ENCODE peak calls at places on chromosomes 1 and 21, in four cellular contexts. A, B, L and V are unnamed samples.

GRCh38 chr1:21436488-21437340 is 3.2 kb upstream of the NBPF3 start:
- DNase-seq in A (no peak), B (peak; percentile 23), L (peak; percentile 10), V (peak; percentile 2)

GRCh38 chr1:95041491-95042165 is 31.1 kb downstream of the ALG14 start:
- DNase-seq in A (no peak), B (peak; percentile 31), L (peak; percentile 82), V (peak; percentile 77)

GRCh38 chr1:22828151-22828817 is 117.6 kb downstream of the EPHB2 start:
- DNase-seq in A (no peak), B (no peak), L (no peak), V (no peak)

GRCh38 chr1:6353948-6354658 is 39.5 kb downstream of the ACOT7 start:
- DNase-seq in A (no peak), B (no peak), L (peak; percentile 93), V (no peak)

GRCh38 chr1:2236695-2237677 is 8.9 kb downstream of the SKI start:
- DNase-seq in A (no peak), B (no peak), L (peak; percentile 54), V (no peak)

GRCh38 chr21:42833859-42834729 is 45.2 kb downstream of the WDR4 start:
- DNase-seq in A (no peak), B (no peak), L (no peak), V (no peak)

GRCh38 chr1:160629286-160630210 is 17.3 kb downstream of the SLAMF1 start:
- DNase-seq in A (no peak), B (peak; percentile 16), L (peak; percentile 41), V (peak; percentile 8)

GRCh38 chr1:18941221-18942141 is 15.0 kb downstream of the IFFO2 start:
- DNase-seq in A (no peak), B (peak; percentile 85), L (no peak), V (peak; percentile 92)

GRCh38 chr1:159067699-159068621 is 8.6 kb downstream of the AIM2 start:
- DNase-seq in A (no peak), B (no peak), L (peak; percentile 10), V (peak; percentile 27)

GRCh38 chr1:96764469-96764868 is 42.9 kb downstream of the PTBP2 start:
- DNase-seq in A (no peak), B (no peak), L (no peak), V (no peak)

GRCh38 chr1:154213274-154213673 is 7.1 kb upstream of the CFAP141 start:
- DNase-seq in A (no peak), B (no peak), L (no peak), V (no peak)

GRCh38 chr1:63969461-63969893 is 195.7 kb downstream of the ROR1 start:
- DNase-seq in A (no peak), B (peak; percentile 35), L (no peak), V (peak; percentile 28)

GRCh38 chr21:37365657-37366487 is 701 bp upstream of the DYRK1A start:
- DNase-seq in A (peak; percentile 84), B (no peak), L (peak; percentile 68), V (peak; percentile 77)

GRCh38 chr1:5575396-5576110 is 416.7 kb downstream of the NPHP4 start:
- DNase-seq in A (no peak), B (no peak), L (no peak), V (no peak)

GRCh38 chr1:41631154-41631553 is 146.7 kb upstream of the EDN2 start:
- DNase-seq in A (no peak), B (no peak), L (no peak), V (no peak)

GRCh38 chr1:174785506-174785905 is 214.2 kb upstream of the CACYBP start:
- DNase-seq in A (no peak), B (no peak), L (no peak), V (no peak)

GRCh38 chr1:182666736-182667135 is 17.7 kb downstream of the RGS8 start:
- DNase-seq in A (no peak), B (no peak), L (no peak), V (no peak)

GRCh38 chr1:11560061-11560460 is 81.1 kb downstream of the DISP3 start:
- DNase-seq in A (no peak), B (no peak), L (no peak), V (no peak)

GRCh38 chr1:62024690-62025089 is 170.0 kb upstream of the L1TD1 start:
- DNase-seq in A (no peak), B (no peak), L (no peak), V (no peak)

GRCh38 chr1:113980120-113980519 is 846 bp downstream of the OLFML3 start:
- DNase-seq in A (peak; percentile 74), B (peak; percentile 19), L (no peak), V (no peak)

GRCh38 chr1:33719771-33720670 is 143.9 kb upstream of the HMGB4 start:
- DNase-seq in A (no peak), B (no peak), L (no peak), V (no peak)